ENCODE peak calls at places on chromosomes 13 and 19, in nine cellular contexts. One of them, this sample, is unnamed.

GRCh38 chr19:55472463-55472862 is 4.0 kb upstream of the ZNF628 start:
- DNase-seq in AG09319: no peak
- DNase-seq in OCI-LY7: no peak
- DNase-seq in sigmoid colon: no peak
- DNase-seq in cardiac fibroblast: peak
- DNase-seq in hepatocyte: no peak
- DNase-seq in T-helper 2 cell: no peak
- DNase-seq in AG09309: no peak
- DNase-seq in stimulated activated CD4-positive, alpha-beta T cell treated with anti-CD3 and anti-CD28 coated beads, Interleukin-4, amount 100 ng/mL, for 48 hours: no peak
- DNase-seq in this sample: no peak

GRCh38 chr13:23766939-23767338 is 122.3 kb downstream of the MIPEP start:
- DNase-seq in hepatocyte: no peak
- DNase-seq in T-helper 2 cell: no peak
- DNase-seq in sigmoid colon: no peak
- DNase-seq in stimulated activated CD4-positive, alpha-beta T cell treated with anti-CD3 and anti-CD28 coated beads, Interleukin-4, amount 100 ng/mL, for 48 hours: no peak
- DNase-seq in AG09319: no peak
- DNase-seq in cardiac fibroblast: no peak
- DNase-seq in AG09309: no peak
- DNase-seq in OCI-LY7: no peak
- DNase-seq in this sample: no peak

GRCh38 chr19:58044886-58045285 is 11.1 kb downstream of the ZSCAN1 start:
- DNase-seq in T-helper 2 cell: no peak
- DNase-seq in stimulated activated CD4-positive, alpha-beta T cell treated with anti-CD3 and anti-CD28 coated beads, Interleukin-4, amount 100 ng/mL, for 48 hours: no peak
- DNase-seq in AG09309: no peak
- DNase-seq in OCI-LY7: no peak
- DNase-seq in cardiac fibroblast: no peak
- DNase-seq in hepatocyte: no peak
- DNase-seq in sigmoid colon: no peak
- DNase-seq in AG09319: no peak
- DNase-seq in this sample: no peak

GRCh38 chr13:47455581-47455980 is 545.5 kb downstream of the SUCLA2 start:
- DNase-seq in OCI-LY7: no peak
- DNase-seq in stimulated activated CD4-positive, alpha-beta T cell treated with anti-CD3 and anti-CD28 coated beads, Interleukin-4, amount 100 ng/mL, for 48 hours: no peak
- DNase-seq in hepatocyte: no peak
- DNase-seq in sigmoid colon: no peak
- DNase-seq in AG09319: no peak
- DNase-seq in AG09309: no peak
- DNase-seq in T-helper 2 cell: no peak
- DNase-seq in cardiac fibroblast: peak
- DNase-seq in this sample: no peak

GRCh38 chr13:98672947-98673545 is 79.4 kb downstream of the SLC15A1 start:
- DNase-seq in stimulated activated CD4-positive, alpha-beta T cell treated with anti-CD3 and anti-CD28 coated beads, Interleukin-4, amount 100 ng/mL, for 48 hours: peak
- DNase-seq in OCI-LY7: peak
- DNase-seq in cardiac fibroblast: peak
- DNase-seq in T-helper 2 cell: peak
- DNase-seq in AG09319: peak
- DNase-seq in AG09309: peak
- DNase-seq in hepatocyte: peak
- DNase-seq in sigmoid colon: peak
- DNase-seq in this sample: peak

GRCh38 chr19:48962849-48963165 is 2.3 kb upstream of the FTL start:
- DNase-seq in stimulated activated CD4-positive, alpha-beta T cell treated with anti-CD3 and anti-CD28 coated beads, Interleukin-4, amount 100 ng/mL, for 48 hours: no peak
- DNase-seq in sigmoid colon: no peak
- DNase-seq in hepatocyte: no peak
- DNase-seq in AG09309: no peak
- DNase-seq in T-helper 2 cell: no peak
- DNase-seq in AG09319: no peak
- DNase-seq in OCI-LY7: no peak
- DNase-seq in cardiac fibroblast: no peak
- DNase-seq in this sample: no peak

GRCh38 chr13:59782696-59783095 is 381.0 kb downstream of the DIAPH3 start:
- DNase-seq in AG09309: no peak
- DNase-seq in T-helper 2 cell: no peak
- DNase-seq in hepatocyte: no peak
- DNase-seq in sigmoid colon: no peak
- DNase-seq in cardiac fibroblast: no peak
- DNase-seq in stimulated activated CD4-positive, alpha-beta T cell treated with anti-CD3 and anti-CD28 coated beads, Interleukin-4, amount 100 ng/mL, for 48 hours: no peak
- DNase-seq in AG09319: no peak
- DNase-seq in OCI-LY7: no peak
- DNase-seq in this sample: no peak

GRCh38 chr19:48715276-48715675 is 4.2 kb downstream of the MAMSTR start:
- DNase-seq in T-helper 2 cell: no peak
- DNase-seq in cardiac fibroblast: no peak
- DNase-seq in hepatocyte: no peak
- DNase-seq in stimulated activated CD4-positive, alpha-beta T cell treated with anti-CD3 and anti-CD28 coated beads, Interleukin-4, amount 100 ng/mL, for 48 hours: no peak
- DNase-seq in AG09309: no peak
- DNase-seq in OCI-LY7: no peak
- DNase-seq in sigmoid colon: peak
- DNase-seq in AG09319: no peak
- DNase-seq in this sample: no peak

GRCh38 chr13:94480672-94481145 is 1.2 kb upstream of the DCT start:
- DNase-seq in hepatocyte: peak
- DNase-seq in stimulated activated CD4-positive, alpha-beta T cell treated with anti-CD3 and anti-CD28 coated beads, Interleukin-4, amount 100 ng/mL, for 48 hours: no peak
- DNase-seq in cardiac fibroblast: peak
- DNase-seq in T-helper 2 cell: no peak
- DNase-seq in AG09319: no peak
- DNase-seq in AG09309: peak
- DNase-seq in OCI-LY7: no peak
- DNase-seq in sigmoid colon: no peak
- DNase-seq in this sample: peak

GRCh38 chr19:11435057-11435832 is at the start of the genes ODAD3 and PRKCSH:
- DNase-seq in cardiac fibroblast: peak
- DNase-seq in AG09309: peak
- DNase-seq in OCI-LY7: peak
- DNase-seq in hepatocyte: peak
- DNase-seq in stimulated activated CD4-positive, alpha-beta T cell treated with anti-CD3 and anti-CD28 coated beads, Interleukin-4, amount 100 ng/mL, for 48 hours: peak
- DNase-seq in sigmoid colon: peak
- DNase-seq in T-helper 2 cell: peak
- DNase-seq in AG09319: peak
- DNase-seq in this sample: peak

This sample was measured in HL-60.